ENCODE peak calls at places on chromosomes 4 and X, in nine cellular contexts. R is GM23248; O is activated B cell treated with CpG ODN at 0.5 μM for 24 hours; B is amniotic stem cell; A is stimulated activated CD4-positive, alpha-beta T cell treated with anti-CD3 and anti-CD28 coated beads, Interleukin-4, amount 100 ng/mL, for 4 hours; Q is Kasumi-1; D is substantia nigra; Z is activated CD4-positive, alpha-beta T cell treated with anti-CD3 and anti-CD28 coated beads for 4 hours; T is Peyer's patch. X is an unnamed sample.

GRCh38 chr4:3402409-3403103 is 39.2 kb upstream of the HGFAC start:
- DNase-seq in T (no peak), O (no peak), B (peak), A (no peak), Q (no peak), Z (no peak), D (no peak), R (peak), X (no peak)

GRCh38 chrX:152926279-152926678 is 28.4 kb downstream of the ZNF185 start:
- DNase-seq in R (peak), A (peak), Z (peak), T (no peak), D (no peak), Q (peak), O (no peak), B (peak), X (no peak)

GRCh38 chr4:4985036-4985435 is 34.2 kb downstream of the CYTL1 start:
- DNase-seq in T (no peak), B (no peak), O (no peak), R (no peak), D (no peak), Q (no peak), A (no peak), Z (no peak), X (no peak)

GRCh38 chrX:261167-261857 is 19.9 kb upstream of the PLCXD1 start:
- DNase-seq in O (peak), B (no peak), R (no peak), A (no peak), Q (no peak), T (no peak), Z (no peak), D (no peak), X (no peak)

GRCh38 chr4:85867281-85867680 is 392.3 kb downstream of the ARHGAP24 start:
- DNase-seq in D (no peak), Z (no peak), O (no peak), T (no peak), R (peak), B (no peak), Q (no peak), A (no peak), X (no peak)

GRCh38 chr4:118282692-118283091 is 70.1 kb downstream of the PRSS12 start:
- DNase-seq in O (no peak), Q (no peak), T (no peak), R (peak), Z (no peak), A (no peak), D (no peak), B (no peak), X (no peak)

GRCh38 chr4:121829511-121829910 is 5.8 kb upstream of the CCNA2 start:
- DNase-seq in Q (no peak), D (no peak), Z (no peak), T (no peak), A (no peak), R (peak), B (no peak), O (no peak), X (no peak)

GRCh38 chr4:85939595-85939994 is 420.3 kb downstream of the MAPK10 start:
- DNase-seq in R (peak), D (no peak), A (no peak), O (no peak), B (no peak), T (no peak), Q (no peak), Z (no peak), X (no peak)

GRCh38 chr4:113827285-113827684 is 65.7 kb upstream of the CAMK2D start:
- DNase-seq in T (no peak), R (peak), D (no peak), Z (no peak), Q (no peak), B (no peak), A (no peak), O (no peak), X (no peak)

GRCh38 chr4:101037938-101038413 is 309.4 kb downstream of the PPP3CA start:
- DNase-seq in B (no peak), Z (no peak), A (no peak), D (no peak), O (no peak), T (no peak), R (peak), Q (peak), X (no peak)

GRCh38 chr4:8353158-8353495 is 83.6 kb downstream of the HTRA3 start:
- DNase-seq in Q (no peak), R (no peak), Z (no peak), A (no peak), T (no peak), O (no peak), D (no peak), B (no peak), X (no peak)

GRCh38 chr4:123821861-123822260 is 425.3 kb downstream of the SPRY1 start:
- DNase-seq in R (no peak), Z (no peak), B (no peak), A (no peak), T (no peak), Q (no peak), D (no peak), O (no peak), X (no peak)

GRCh38 chr4:184649971-184650855 is 675 bp downstream of the PRIMPOL start:
- DNase-seq in A (no peak), T (no peak), D (no peak), O (no peak), Z (peak), B (no peak), R (peak), Q (no peak), X (no peak)

GRCh38 chr4:17809667-17810066 is 890 bp downstream of the DCAF16 start:
- DNase-seq in O (no peak), T (no peak), B (no peak), Z (no peak), R (peak), D (no peak), A (no peak), Q (no peak), X (no peak)

GRCh38 chr4:187555174-187555573 is 440.4 kb upstream of the ZFP42 start:
- DNase-seq in O (no peak), B (no peak), Z (no peak), R (no peak), Q (no peak), D (no peak), A (no peak), T (no peak), X (no peak)

GRCh38 chrX:16119353-16120220 is 3.8 kb upstream of the GRPR start:
- DNase-seq in B (no peak), Q (no peak), Z (no peak), R (no peak), T (no peak), A (no peak), O (no peak), D (no peak), X (peak)

GRCh38 chrX:1673337-1673736 is 58.5 kb downstream of the ASMT start:
- DNase-seq in D (no peak), R (peak), B (no peak), Q (peak), O (no peak), Z (peak), T (no peak), A (no peak), X (no peak)

GRCh38 chr4:1766336-1767057 is 26.6 kb upstream of the FGFR3 start:
- DNase-seq in O (no peak), R (no peak), A (no peak), Q (no peak), D (no peak), Z (no peak), B (no peak), T (no peak), X (no peak)